ENCODE peak calls at places on chromosomes 2 and 18, in eight cellular contexts. N is brain microvascular endothelial cell; A is vagina; X is GM13976; S is activated CD8-positive, alpha-beta T cell treated with anti-CD3 and anti-CD28 coated beads for 36 hours; Y is progenitor cell of endocrine pancreas; F is upper lobe of left lung; H is astrocyte. W is an unnamed sample.

GRCh38 chr2:162908567-162908966 is 70.0 kb upstream of the KCNH7 start:
- DNase-seq in A (no peak), N (no peak), H (no peak), X (no peak), Y (no peak), F (no peak), S (no peak), W (no peak)

GRCh38 chr2:26033270-26033768 is 565 bp upstream of the RAB10 start:
- DNase-seq in N (peak), H (peak), A (peak), F (no peak), S (peak), Y (no peak), X (no peak), W (peak)

GRCh38 chr2:189698020-189698887 is 23.8 kb downstream of the ANKAR start:
- DNase-seq in Y (no peak), A (no peak), S (peak), X (peak), N (peak), F (no peak), H (peak), W (peak)

GRCh38 chr2:234587341-234588053 is 90.6 kb upstream of the ARL4C start:
- DNase-seq in N (peak), A (no peak), S (no peak), Y (no peak), H (peak), X (no peak), F (no peak), W (no peak)

GRCh38 chr2:108612153-108612513 is 77.9 kb downstream of the LIMS1 start:
- DNase-seq in N (no peak), H (peak), F (no peak), S (peak), X (peak), A (no peak), Y (no peak), W (peak)

GRCh38 chr2:15369129-15369528 is 192.0 kb downstream of the NBAS start:
- DNase-seq in F (no peak), X (no peak), H (no peak), N (no peak), S (no peak), Y (no peak), A (no peak), W (no peak)

GRCh38 chr2:171788316-171788993 is 101.2 kb downstream of the DYNC1I2 start:
- DNase-seq in X (no peak), Y (no peak), A (no peak), N (no peak), S (no peak), H (no peak), F (no peak), W (no peak)

GRCh38 chr2:32947076-32947483 is 327 bp downstream of the LTBP1 start:
- DNase-seq in Y (peak), S (peak), H (no peak), A (peak), N (no peak), X (peak), F (no peak), W (no peak)

GRCh38 chr2:8633735-8634313 is 48.0 kb upstream of the ID2 start:
- DNase-seq in X (no peak), S (no peak), Y (no peak), F (no peak), N (peak), H (peak), A (no peak), W (no peak)

GRCh38 chr2:173462908-173463840 is 108.5 kb downstream of the CDCA7 start:
- DNase-seq in F (no peak), S (no peak), N (no peak), X (no peak), Y (no peak), A (no peak), H (no peak), W (no peak)

GRCh38 chr2:47310801-47311560 is 92.0 kb upstream of the MSH2 start:
- DNase-seq in Y (no peak), X (no peak), F (peak), S (no peak), H (no peak), A (no peak), N (no peak), W (no peak)

GRCh38 chr2:233085839-233086150 is 25.7 kb downstream of the INPP5D start:
- DNase-seq in S (no peak), A (no peak), N (no peak), F (no peak), X (no peak), Y (no peak), H (no peak), W (no peak)

GRCh38 chr2:216370961-216371633 is 1.2 kb downstream of the MARCHF4 start:
- DNase-seq in X (peak), A (no peak), Y (no peak), F (peak), S (no peak), N (no peak), H (no peak), W (no peak)

DNA sequence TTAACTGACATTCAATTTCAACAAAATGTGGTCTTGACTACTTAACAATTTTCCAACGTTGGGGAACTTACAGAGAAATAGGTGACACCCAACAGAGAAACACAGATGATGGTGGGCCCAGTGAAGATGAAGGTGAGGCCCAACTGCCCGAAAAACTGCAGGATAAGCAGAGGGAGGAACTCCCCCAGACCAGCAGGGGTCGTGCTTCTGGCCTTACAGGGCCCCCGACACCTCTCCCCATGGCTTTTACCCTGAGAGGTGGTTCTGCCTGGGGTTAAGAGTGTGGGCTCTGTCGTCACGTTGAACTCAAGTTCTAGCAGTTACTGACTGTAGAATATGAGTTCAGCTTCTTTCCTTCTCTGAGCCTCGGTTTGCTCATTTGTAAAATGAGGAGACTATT is 119.5 kb upstream of the SMIM21 start:
- DNase-seq in Y (no peak), X (no peak), N (no peak), H (no peak), F (no peak), A (no peak), S (no peak), W (no peak)
- TF ChIP-seq CTCF in Y (no peak), X (peak), N (no peak), H (no peak), F (no peak), A (no peak), S (no peak), W (no peak)

GRCh38 chr2:191869178-191869577 is 22.3 kb upstream of the CAVIN2 start:
- DNase-seq in F (no peak), X (no peak), S (peak), H (no peak), N (peak), Y (no peak), A (no peak), W (no peak)
- TF ChIP-seq CTCF in F (no peak), X (peak), S (no peak), H (peak), N (peak), Y (peak), A (no peak), W (peak)

GRCh38 chr2:197057946-197058345 is 131.4 kb upstream of the PGAP1 start:
- DNase-seq in F (no peak), A (no peak), X (no peak), N (no peak), H (no peak), S (no peak), Y (no peak), W (no peak)
- TF ChIP-seq CTCF in F (no peak), A (no peak), X (no peak), N (no peak), H (no peak), S (no peak), Y (no peak), W (no peak)

GRCh38 chr2:30193104-30193681 is 38.1 kb upstream of the LBH start:
- DNase-seq in F (no peak), A (no peak), S (no peak), Y (no peak), N (no peak), H (no peak), X (no peak), W (no peak)

GRCh38 chr2:30194421-30194820 is 36.9 kb upstream of the LBH start:
- DNase-seq in F (no peak), Y (no peak), N (no peak), S (no peak), X (no peak), H (no peak), A (no peak), W (no peak)

GRCh38 chr2:30195011-30195410 is 36.3 kb upstream of the LBH start:
- DNase-seq in F (no peak), A (no peak), N (no peak), X (no peak), H (no peak), S (no peak), Y (no peak), W (no peak)

GRCh38 chr2:30200875-30201274 is 30.5 kb upstream of the LBH start:
- DNase-seq in Y (no peak), H (no peak), F (no peak), N (no peak), X (no peak), A (no peak), S (no peak), W (no peak)

GRCh38 chr2:30197570-30197969 is 33.8 kb upstream of the LBH start:
- DNase-seq in Y (no peak), F (no peak), X (no peak), H (no peak), N (no peak), S (peak), A (no peak), W (no peak)
- TF ChIP-seq CTCF in Y (peak), F (no peak), X (no peak), H (no peak), N (peak), S (no peak), A (no peak), W (peak)

DNA sequence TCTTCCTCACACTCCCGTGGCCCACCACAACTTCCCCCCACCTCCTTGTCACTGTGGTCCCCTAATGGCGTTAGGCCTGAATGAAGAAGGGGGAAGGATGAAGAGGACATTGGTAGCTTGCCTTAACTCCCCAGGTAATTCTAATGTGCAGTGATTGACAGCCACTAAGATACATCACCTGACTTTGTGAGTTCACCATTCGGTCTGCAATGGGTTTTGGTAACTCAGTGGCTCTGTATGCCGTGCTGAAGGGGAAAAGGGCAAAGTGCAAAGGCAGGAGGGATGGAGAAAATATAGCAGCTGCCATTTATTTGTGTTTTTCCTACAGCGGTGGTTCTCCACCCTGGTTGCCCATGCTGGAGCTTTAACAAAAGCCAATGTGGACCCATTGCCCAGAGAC is 42.2 kb downstream of the ABCG8 start:
- DNase-seq in Y (no peak), H (no peak), N (no peak), S (no peak), X (no peak), F (no peak), A (no peak), W (no peak)
- TF ChIP-seq CTCF in Y (no peak), H (no peak), N (no peak), S (no peak), X (no peak), F (no peak), A (no peak), W (no peak)

GRCh38 chr2:160332318-160332717 is 132.2 kb upstream of the ITGB6 start:
- DNase-seq in A (no peak), X (no peak), H (peak), F (no peak), N (peak), Y (no peak), S (peak), W (no peak)
- TF ChIP-seq CTCF in A (no peak), X (no peak), H (no peak), F (no peak), N (no peak), Y (no peak), S (no peak), W (peak)

W was measured in foreskin keratinocyte.